ENCODE peak calls at places on chromosomes 11 and 22, in nine cellular contexts. R, M, H, U, G, F, P, A and L are unnamed samples.

GRCh38 chr11:28017816-28018215 is 90.1 kb downstream of the KIF18A start:
- DNase-seq in R (no peak), M (no peak), H (no peak), U (peak; percentile 49), G (no peak), F (no peak), P (no peak), A (no peak), L (peak; percentile 8)

GRCh38 chr11:125995313-125995712 is 49.5 kb downstream of the VSIG10L2 start:
- DNase-seq in R (no peak), M (no peak), H (no peak), U (peak; percentile 37), G (no peak), F (no peak), P (no peak), A (no peak), L (no peak)

GRCh38 chr22:24728790-24729637 is 45.5 kb downstream of the PIWIL3 start:
- DNase-seq in R (no peak), M (peak; percentile 70), H (no peak), U (peak; percentile 52), G (no peak), F (peak; percentile 62), P (no peak), A (no peak), L (peak; percentile 54)

GRCh38 chr11:64759722-64760719 is at the start of gene PYGM:
- DNase-seq in R (peak; percentile 45), M (peak; percentile 87), H (no peak), U (peak; percentile 36), G (no peak), F (peak; percentile 89), P (peak; percentile 70), A (no peak), L (no peak)

GRCh38 chr11:18608373-18608772 is 8.8 kb downstream of the MISFA start:
- DNase-seq in R (no peak), M (no peak), H (no peak), U (no peak), G (no peak), F (no peak), P (no peak), A (no peak), L (no peak)

GRCh38 chr11:96875772-96876171 is 486.0 kb downstream of the JRKL start:
- DNase-seq in R (no peak), M (no peak), H (no peak), U (no peak), G (no peak), F (no peak), P (no peak), A (no peak), L (no peak)

GRCh38 chr11:13222285-13222684 is 55.3 kb upstream of the BMAL1 start:
- DNase-seq in R (no peak), M (no peak), H (no peak), U (peak; percentile 52), G (no peak), F (no peak), P (no peak), A (no peak), L (no peak)

GRCh38 chr11:6633422-6634408 is 14.5 kb upstream of the TPP1 start:
- DNase-seq in R (no peak), M (peak; percentile 57), H (no peak), U (no peak), G (no peak), F (peak; percentile 71), P (no peak), A (no peak), L (no peak)

GRCh38 chr11:131688056-131688693 is 317.8 kb downstream of the NTM start:
- DNase-seq in R (peak; percentile 19), M (peak; percentile 14), H (peak; percentile 59), U (peak; percentile 42), G (no peak), F (peak; percentile 47), P (no peak), A (no peak), L (peak; percentile 59)

GRCh38 chr22:23570681-23571080 is 9.4 kb downstream of the IGLL1 start:
- DNase-seq in R (no peak), M (no peak), H (no peak), U (no peak), G (peak; percentile 23), F (no peak), P (no peak), A (no peak), L (no peak)

GRCh38 chr11:20048246-20048645 is 112.0 kb downstream of the DBX1 start:
- DNase-seq in R (no peak), M (no peak), H (no peak), U (peak; percentile 76), G (no peak), F (no peak), P (no peak), A (no peak), L (no peak)
- H3K4me3 ChIP-seq in R (no peak overlapping the region), M (peak overlapping the region; percentile 50), H (no peak overlapping the region), U (no peak overlapping the region), G (no peak overlapping the region), F (peak overlapping the region; percentile 68), P (no peak overlapping the region), A (no peak overlapping the region), L (no peak overlapping the region)

DNA sequence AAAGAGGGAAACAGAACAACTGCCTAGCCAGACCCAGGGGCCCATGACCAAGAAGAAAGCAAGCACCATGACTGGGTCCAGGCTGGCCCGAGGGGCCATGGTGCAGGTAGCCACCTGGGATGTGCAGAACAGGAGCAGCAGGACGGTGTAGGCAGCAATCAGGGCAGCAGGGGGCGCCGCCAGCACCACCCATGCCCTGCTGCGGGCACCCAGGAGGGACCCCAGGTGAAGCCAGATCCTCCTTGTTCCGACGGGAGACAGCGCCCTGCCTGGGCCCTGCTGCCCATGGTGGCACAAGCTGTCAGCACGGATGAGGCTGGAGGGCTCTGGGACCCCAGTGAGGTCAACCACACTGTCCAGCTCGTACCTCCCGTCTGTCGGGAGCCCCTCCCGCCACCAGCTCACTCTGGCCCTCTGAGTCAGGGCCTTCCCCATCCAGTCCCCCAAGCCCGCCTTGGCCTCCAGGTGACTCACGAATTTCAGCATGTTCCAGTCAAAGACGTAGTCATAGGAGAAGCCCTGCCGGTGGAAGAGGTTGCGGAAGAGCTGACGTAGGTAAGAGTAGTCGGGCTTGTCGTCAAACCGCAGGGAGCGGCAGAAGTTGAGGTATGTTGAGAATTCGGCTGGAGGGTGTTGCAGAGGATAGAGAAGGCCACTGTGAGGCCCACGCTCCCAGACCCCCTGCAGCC is 18.8 kb downstream of the CSNK1E start:
- DNase-seq in R (no peak), M (no peak), H (no peak), U (peak; percentile 100), G (no peak), F (no peak), P (no peak), A (no peak), L (peak; percentile 99)
- TF ChIP-seq CTCF in R (peak; percentile 36), M (no peak), H (peak; percentile 24), U (peak; percentile 26), G (peak; percentile 13), F (peak; percentile 43), P (peak; percentile 26), A (no peak), L (peak; percentile 66)

GRCh38 chr11:75731095-75731494 is 13.5 kb downstream of the MOGAT2 start:
- DNase-seq in R (no peak), M (no peak), H (no peak), U (no peak), G (no peak), F (no peak), P (no peak), A (no peak), L (no peak)

GRCh38 chr11:75737314-75737713 is 19.7 kb downstream of the MOGAT2 start:
- DNase-seq in R (no peak), M (no peak), H (no peak), U (no peak), G (no peak), F (no peak), P (no peak), A (no peak), L (no peak)

GRCh38 chr11:75735181-75735845 is 17.7 kb downstream of the MOGAT2 start:
- DNase-seq in R (no peak), M (no peak), H (no peak), U (no peak), G (no peak), F (no peak), P (no peak), A (no peak), L (no peak)

GRCh38 chr11:75734491-75735180 is 17.0 kb downstream of the MOGAT2 start:
- DNase-seq in R (peak; percentile 69), M (no peak), H (no peak), U (no peak), G (peak; percentile 64), F (no peak), P (no peak), A (no peak), L (no peak)

GRCh38 chr11:75733346-75734107 is 15.9 kb downstream of the MOGAT2 start:
- DNase-seq in R (no peak), M (no peak), H (no peak), U (peak; percentile 70), G (no peak), F (peak; percentile 27), P (no peak), A (no peak), L (peak; percentile 4)
- H3K4me3 ChIP-seq in R (no peak overlapping the region), M (no peak overlapping the region), H (no peak overlapping the region), U (no peak overlapping the region), G (no peak overlapping the region), F (peak overlapping the region; percentile 22), P (no peak overlapping the region), A (no peak overlapping the region), L (no peak overlapping the region)

GRCh38 chr11:69598147-69598546 is 42.8 kb upstream of the CCND1 start:
- DNase-seq in R (no peak), M (peak; percentile 9), H (no peak), U (no peak), G (no peak), F (no peak), P (no peak), A (no peak), L (no peak)
- TF ChIP-seq CTCF in R (no peak), M (no peak), H (peak; percentile 18), U (no peak), G (no peak), F (peak; percentile 35), P (no peak), A (no peak), L (peak; percentile 19)

GRCh38 chr11:85718991-85719807 is 33.2 kb upstream of the CCDC89 start:
- DNase-seq in R (no peak), M (peak; percentile 46), H (peak; percentile 86), U (peak; percentile 100), G (peak; percentile 49), F (peak; percentile 30), P (no peak), A (peak; percentile 98), L (peak; percentile 98)

GRCh38 chr11:85721191-85721590 is 35.2 kb upstream of the CCDC89 start:
- DNase-seq in R (no peak), M (no peak), H (no peak), U (no peak), G (no peak), F (no peak), P (no peak), A (no peak), L (no peak)

GRCh38 chr11:85717360-85717927 is 31.4 kb upstream of the CCDC89 start:
- DNase-seq in R (no peak), M (no peak), H (no peak), U (no peak), G (no peak), F (no peak), P (no peak), A (no peak), L (no peak)

GRCh38 chr11:85723088-85723487 is 37.1 kb upstream of the CCDC89 start:
- DNase-seq in R (no peak), M (no peak), H (no peak), U (no peak), G (no peak), F (no peak), P (no peak), A (no peak), L (no peak)

GRCh38 chr11:85718126-85718943 is 32.3 kb upstream of the CCDC89 start:
- DNase-seq in R (no peak), M (no peak), H (no peak), U (no peak), G (no peak), F (no peak), P (no peak), A (no peak), L (peak; percentile 35)
- H3K4me3 ChIP-seq in R (no peak overlapping the region), M (peak overlapping the region; percentile 36), H (peak overlapping the region; percentile 41), U (peak overlapping the region; percentile 82), G (no peak overlapping the region), F (peak overlapping the region; percentile 46), P (peak overlapping the region; percentile 53), A (peak overlapping the region; percentile 41), L (peak overlapping the region; percentile 43)